ENCODE peak calls at places on chromosomes 12 and 14, in seven cellular contexts. One of them, this sample, is unnamed.

GRCh38 chr12:64810831-64811230 is 13.6 kb upstream of the TBC1D30 start:
- DNase-seq in SK-N-SH: no peak
- DNase-seq in HepG2: no peak
- DNase-seq in K562: no peak
- DNase-seq in HCT116: no peak
- DNase-seq in GM12878: no peak
- DNase-seq in H1: no peak
- DNase-seq in this sample: no peak

GRCh38 chr14:75306917-75307699 is 28.5 kb downstream of the FOS start:
- DNase-seq in HCT116: peak
- DNase-seq in GM12878: no peak
- DNase-seq in HepG2: no peak
- DNase-seq in SK-N-SH: peak
- DNase-seq in H1: no peak
- DNase-seq in K562: peak
- DNase-seq in this sample: peak

GRCh38 chr12:27332407-27333310 is at the start of gene BMAL2:
- DNase-seq in HepG2: peak
- DNase-seq in H1: no peak
- DNase-seq in SK-N-SH: peak
- DNase-seq in HCT116: no peak
- DNase-seq in GM12878: no peak
- DNase-seq in K562: peak
- DNase-seq in this sample: peak

GRCh38 chr12:128507470-128507869 is 240.5 kb downstream of the TMEM132C start:
- DNase-seq in K562: no peak
- DNase-seq in HepG2: no peak
- DNase-seq in SK-N-SH: no peak
- DNase-seq in H1: no peak
- DNase-seq in GM12878: no peak
- DNase-seq in HCT116: no peak
- DNase-seq in this sample: no peak

GRCh38 chr12:51460519-51460918 is 35.9 kb downstream of the SLC4A8 start:
- DNase-seq in SK-N-SH: no peak
- DNase-seq in H1: no peak
- DNase-seq in K562: no peak
- DNase-seq in HCT116: no peak
- DNase-seq in GM12878: no peak
- DNase-seq in HepG2: peak
- DNase-seq in this sample: no peak

GRCh38 chr12:71476513-71476912 is 36.9 kb downstream of the LGR5 start:
- DNase-seq in HCT116: no peak
- DNase-seq in K562: no peak
- DNase-seq in SK-N-SH: no peak
- DNase-seq in GM12878: no peak
- DNase-seq in H1: no peak
- DNase-seq in HepG2: no peak
- DNase-seq in this sample: no peak

GRCh38 chr12:115341442-115341841 is 657.5 kb upstream of the TBX3 start:
- DNase-seq in SK-N-SH: no peak
- DNase-seq in HCT116: peak
- DNase-seq in K562: no peak
- DNase-seq in H1: no peak
- DNase-seq in HepG2: no peak
- DNase-seq in GM12878: no peak
- DNase-seq in this sample: no peak

GRCh38 chr14:54759982-54760585 is 142.5 kb downstream of the GCH1 start:
- DNase-seq in HepG2: no peak
- DNase-seq in HCT116: no peak
- DNase-seq in K562: no peak
- DNase-seq in GM12878: no peak
- DNase-seq in SK-N-SH: no peak
- DNase-seq in H1: no peak
- DNase-seq in this sample: no peak

GRCh38 chr14:65415613-65416012 is 3.1 kb downstream of the FUT8 start:
- DNase-seq in GM12878: no peak
- DNase-seq in SK-N-SH: peak
- DNase-seq in H1: no peak
- DNase-seq in HCT116: no peak
- DNase-seq in K562: no peak
- DNase-seq in HepG2: no peak
- DNase-seq in this sample: no peak

GRCh38 chr14:22318951-22319350 is 270.1 kb downstream of the DAD1 start:
- DNase-seq in H1: no peak
- DNase-seq in HCT116: no peak
- DNase-seq in HepG2: no peak
- DNase-seq in K562: no peak
- DNase-seq in SK-N-SH: no peak
- DNase-seq in GM12878: no peak
- DNase-seq in this sample: no peak

GRCh38 chr12:120468846-120469449 is 600 bp downstream of the SRSF9 start:
- DNase-seq in GM12878: no peak
- DNase-seq in HepG2: no peak
- DNase-seq in SK-N-SH: peak
- DNase-seq in K562: peak
- DNase-seq in H1: no peak
- DNase-seq in HCT116: no peak
- DNase-seq in this sample: no peak

GRCh38 chr14:98840076-98840475 is 431.9 kb downstream of the BCL11B start:
- DNase-seq in K562: no peak
- DNase-seq in SK-N-SH: no peak
- DNase-seq in GM12878: no peak
- DNase-seq in H1: no peak
- DNase-seq in HepG2: no peak
- DNase-seq in HCT116: no peak
- DNase-seq in this sample: no peak

GRCh38 chr14:88562831-88563686 is at the start of gene ZC3H14:
- DNase-seq in HepG2: peak
- DNase-seq in H1: no peak
- DNase-seq in HCT116: peak
- DNase-seq in GM12878: peak
- DNase-seq in K562: peak
- DNase-seq in SK-N-SH: peak
- DNase-seq in this sample: peak

DNA sequence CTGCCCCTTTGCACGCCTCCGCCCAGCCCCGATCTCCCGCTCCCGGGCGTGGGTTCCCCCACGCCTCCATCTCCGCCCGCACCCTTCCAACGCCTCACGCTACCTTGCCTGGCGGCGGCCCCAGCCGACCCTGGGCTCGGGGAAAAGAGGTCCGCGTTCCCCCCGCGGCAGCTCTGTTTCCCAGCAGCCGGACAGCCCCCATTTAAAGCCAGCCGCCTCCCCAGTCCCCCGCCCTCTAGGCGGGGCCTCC is at the start of gene PRIMA1:
- DNase-seq in SK-N-SH: no peak
- DNase-seq in GM12878: no peak
- DNase-seq in HepG2: no peak
- DNase-seq in HCT116: no peak
- DNase-seq in H1: no peak
- DNase-seq in K562: no peak
- DNase-seq in this sample: no peak
- TF ChIP-seq JUND in SK-N-SH: no peak
- TF ChIP-seq JUND in GM12878: no peak
- TF ChIP-seq JUND in HepG2: no peak
- TF ChIP-seq JUND in HCT116: no peak
- TF ChIP-seq JUND in H1: no peak
- TF ChIP-seq JUND in K562: no peak
- TF ChIP-seq JUND in this sample: no peak

GRCh38 chr12:124613151-124613585 is 45.8 kb upstream of the NCOR2 start:
- DNase-seq in H1: no peak
- DNase-seq in K562: no peak
- DNase-seq in SK-N-SH: no peak
- DNase-seq in HCT116: no peak
- DNase-seq in HepG2: no peak
- DNase-seq in GM12878: no peak
- DNase-seq in this sample: peak
- TF ChIP-seq JUND in H1: no peak
- TF ChIP-seq JUND in K562: no peak
- TF ChIP-seq JUND in SK-N-SH: no peak
- TF ChIP-seq JUND in HCT116: no peak
- TF ChIP-seq JUND in HepG2: no peak
- TF ChIP-seq JUND in GM12878: no peak
- TF ChIP-seq JUND in this sample: no peak

GRCh38 chr12:8697120-8697475 is 693 bp upstream of the RIMKLB start:
- DNase-seq in GM12878: no peak
- DNase-seq in HCT116: no peak
- DNase-seq in K562: peak
- DNase-seq in SK-N-SH: no peak
- DNase-seq in H1: no peak
- DNase-seq in HepG2: no peak
- DNase-seq in this sample: no peak
- TF ChIP-seq JUND in GM12878: no peak
- TF ChIP-seq JUND in HCT116: no peak
- TF ChIP-seq JUND in K562: no peak
- TF ChIP-seq JUND in SK-N-SH: no peak
- TF ChIP-seq JUND in H1: no peak
- TF ChIP-seq JUND in HepG2: no peak
- TF ChIP-seq JUND in this sample: no peak

DNA sequence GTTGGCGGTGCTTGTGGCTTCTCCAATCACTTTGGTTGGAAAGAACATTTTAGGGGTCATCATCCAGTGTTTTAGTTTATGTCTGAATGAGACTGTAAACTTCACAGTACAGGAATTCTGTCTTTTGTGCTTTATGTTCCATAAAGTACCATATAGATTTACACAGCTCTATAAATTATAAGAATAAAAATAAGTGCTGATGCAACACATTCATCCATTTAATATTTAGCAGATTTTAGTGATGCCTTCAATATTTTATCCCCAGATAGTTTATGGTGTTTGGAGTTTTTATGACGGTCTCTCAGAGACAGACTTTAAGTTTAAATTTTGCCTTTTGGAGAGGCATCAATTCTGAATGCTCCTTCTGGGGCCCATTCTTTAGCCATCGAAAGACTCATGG is 385.2 kb downstream of the ATP23 start:
- DNase-seq in K562: no peak
- DNase-seq in H1: no peak
- DNase-seq in HCT116: no peak
- DNase-seq in GM12878: no peak
- DNase-seq in HepG2: no peak
- DNase-seq in SK-N-SH: no peak
- DNase-seq in this sample: no peak
- TF ChIP-seq JUND in K562: no peak
- TF ChIP-seq JUND in H1: no peak
- TF ChIP-seq JUND in HCT116: no peak
- TF ChIP-seq JUND in GM12878: no peak
- TF ChIP-seq JUND in HepG2: no peak
- TF ChIP-seq JUND in SK-N-SH: no peak
- TF ChIP-seq JUND in this sample: no peak

This sample was measured in T47D.